ENCODE peak calls at places on chromosomes 12 and 14, in ten cellular contexts. M is PC-3; N is cardiac muscle cell; T is heart left ventricle; Z is CD4-positive, CD25-positive, alpha-beta regulatory T cell; E is left lung; V is CD4-positive, alpha-beta T cell; U is A549; L is ovary; P is ascending aorta. I is an unnamed sample.

GRCh38 chr12:95608252-95609033 is 57.2 kb upstream of the USP44 start:
- DNase-seq in M (peak), N (peak), T (peak), Z (no peak), E (peak), V (no peak), U (peak), L (peak), P (peak), I (no peak)

GRCh38 chr14:103172921-103173320 is 49.7 kb downstream of the TNFAIP2 start:
- DNase-seq in M (peak), N (no peak), T (no peak), Z (no peak), E (no peak), V (no peak), U (no peak), L (no peak), P (no peak), I (no peak)

GRCh38 chr14:92844220-92844619 is 50.1 kb downstream of the GOLGA5 start:
- DNase-seq in M (peak), N (no peak), T (no peak), Z (no peak), E (no peak), V (no peak), U (no peak), L (no peak), P (no peak), I (no peak)

GRCh38 chr12:26275313-26276257 is 80.2 kb downstream of the SSPN start:
- DNase-seq in M (peak), N (peak), T (no peak), Z (no peak), E (no peak), V (no peak), U (no peak), L (no peak), P (no peak), I (no peak)

GRCh38 chr12:125470838-125471775 is 405.9 kb downstream of the AACS start:
- DNase-seq in M (no peak), N (no peak), T (no peak), Z (no peak), E (no peak), V (no peak), U (no peak), L (no peak), P (no peak), I (no peak)

GRCh38 chr12:27966870-27967269 is 5.7 kb downstream of the PTHLH start:
- DNase-seq in M (peak), N (peak), T (no peak), Z (no peak), E (no peak), V (no peak), U (peak), L (no peak), P (no peak), I (no peak)

GRCh38 chr12:12779529-12779928 is 5.9 kb upstream of the APOLD1 start:
- DNase-seq in M (peak), N (peak), T (no peak), Z (no peak), E (no peak), V (no peak), U (peak), L (no peak), P (no peak), I (no peak)

GRCh38 chr14:64879635-64880381 is at the start of gene SPTB:
- DNase-seq in M (peak), N (no peak), T (peak), Z (peak), E (peak), V (peak), U (peak), L (peak), P (no peak), I (no peak)

GRCh38 chr12:52032431-52032796 is 18.8 kb upstream of the NR4A1 start:
- DNase-seq in M (peak), N (peak), T (peak), Z (no peak), E (peak), V (no peak), U (no peak), L (peak), P (peak), I (peak)

GRCh38 chr14:95526483-95527391 is 8.1 kb upstream of the GLRX5 start:
- DNase-seq in M (no peak), N (peak), T (no peak), Z (no peak), E (no peak), V (no peak), U (no peak), L (no peak), P (no peak), I (peak)

GRCh38 chr14:56185991-56186390 is 67.8 kb downstream of the PELI2 start:
- DNase-seq in M (no peak), N (no peak), T (no peak), Z (no peak), E (no peak), V (no peak), U (no peak), L (no peak), P (no peak), I (no peak)

GRCh38 chr12:6219980-6220379 is 19.8 kb downstream of the CD9 start:
- DNase-seq in M (no peak), N (no peak), T (no peak), Z (no peak), E (no peak), V (no peak), U (no peak), L (no peak), P (no peak), I (no peak)
- H3K27ac ChIP-seq in M (peak), N (no peak), T (peak), Z (no peak), E (peak), V (no peak), U (no peak), L (no peak), P (peak), I (no peak)

GRCh38 chr12:127339065-127339464 is 927.9 kb upstream of the TMEM132C start:
- DNase-seq in M (no peak), N (no peak), T (no peak), Z (no peak), E (no peak), V (no peak), U (no peak), L (no peak), P (no peak), I (no peak)

GRCh38 chr12:127340381-127340780 is 926.6 kb upstream of the TMEM132C start:
- DNase-seq in M (no peak), N (no peak), T (no peak), Z (no peak), E (no peak), V (no peak), U (no peak), L (no peak), P (no peak), I (no peak)

GRCh38 chr12:127342861-127343260 is 924.1 kb upstream of the TMEM132C start:
- DNase-seq in M (peak), N (no peak), T (no peak), Z (no peak), E (no peak), V (no peak), U (no peak), L (no peak), P (no peak), I (no peak)

DNA sequence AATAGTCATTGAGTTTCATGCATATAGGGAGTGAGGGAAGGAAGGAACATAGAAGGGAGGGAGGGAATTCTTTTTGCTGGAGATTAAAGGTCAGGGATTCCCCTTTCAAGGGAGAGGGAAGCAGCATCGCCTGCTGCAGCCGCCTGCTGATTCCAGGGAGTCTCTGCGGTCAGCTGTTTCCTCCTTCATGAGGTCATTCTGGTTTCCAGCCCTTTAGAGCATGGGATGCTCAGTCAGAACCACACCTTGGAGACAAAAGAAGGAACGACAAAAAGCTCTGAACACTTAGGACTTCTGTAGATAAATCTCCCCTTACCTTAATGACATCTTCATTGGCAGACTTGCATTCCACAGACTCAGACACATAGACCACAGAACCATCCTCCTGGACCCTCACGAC is 923.0 kb upstream of the TMEM132C start:
- DNase-seq in M (peak), N (no peak), T (no peak), Z (no peak), E (no peak), V (no peak), U (no peak), L (no peak), P (no peak), I (no peak)
- H3K27ac ChIP-seq in M (no peak), N (no peak), T (no peak), Z (no peak), E (no peak), V (no peak), U (no peak), L (no peak), P (no peak), I (no peak)

DNA sequence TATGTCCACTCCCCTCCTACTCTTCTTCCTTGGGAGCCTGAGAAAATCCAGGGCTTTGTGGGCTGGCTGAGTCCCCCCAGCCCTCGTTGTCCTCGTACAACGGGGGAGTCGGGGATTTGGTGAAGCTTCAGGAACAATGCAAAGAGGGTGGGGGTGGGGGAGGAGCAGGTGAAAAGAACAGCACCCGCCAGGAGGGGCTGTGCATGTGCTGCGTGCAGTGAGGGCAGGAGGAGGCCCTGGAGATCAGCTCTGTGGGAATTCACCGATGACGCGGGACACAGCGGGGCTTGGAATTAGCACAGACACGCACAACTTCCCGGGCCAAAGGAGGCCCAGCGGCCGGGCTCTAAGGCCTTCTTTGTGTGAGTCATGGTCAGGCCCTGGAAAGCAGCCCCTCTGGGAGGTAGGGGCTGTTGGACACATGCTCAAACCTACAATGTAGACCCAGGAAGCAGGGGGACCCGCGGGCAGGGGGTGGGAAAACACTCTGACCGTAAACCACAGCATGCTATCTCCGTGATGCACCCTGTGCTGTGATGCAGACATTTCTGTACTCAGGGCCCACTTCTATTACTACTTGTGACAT is 32.8 kb downstream of the RBM19 start:
- DNase-seq in M (no peak), N (peak), T (no peak), Z (no peak), E (no peak), V (no peak), U (no peak), L (peak), P (no peak), I (no peak)
- H3K27ac ChIP-seq in M (no peak), N (peak), T (no peak), Z (no peak), E (no peak), V (no peak), U (no peak), L (peak), P (no peak), I (no peak)

DNA sequence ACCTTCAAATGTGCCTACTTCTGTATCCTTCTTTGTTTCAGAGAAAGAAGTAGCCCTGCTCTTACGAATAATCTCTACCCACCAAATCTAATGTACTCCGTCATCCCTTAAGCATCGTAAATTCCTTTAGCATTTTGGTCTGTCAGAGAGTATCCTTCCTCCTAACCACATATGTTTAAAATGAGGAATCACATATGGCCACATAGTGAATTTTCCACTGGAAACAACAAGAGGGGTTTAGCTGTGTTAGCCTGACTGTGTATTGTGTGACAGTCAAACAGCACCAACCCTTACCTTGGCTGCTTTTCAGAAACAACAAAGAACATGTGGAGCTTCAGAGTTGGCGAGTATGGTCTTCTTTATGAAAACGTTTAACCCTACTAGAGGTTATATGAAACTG is 5.5 kb downstream of the LUM start:
- DNase-seq in M (no peak), N (peak), T (no peak), Z (no peak), E (no peak), V (no peak), U (no peak), L (no peak), P (no peak), I (no peak)
- H3K27ac ChIP-seq in M (no peak), N (no peak), T (no peak), Z (no peak), E (peak), V (no peak), U (no peak), L (no peak), P (no peak), I (no peak)

DNA sequence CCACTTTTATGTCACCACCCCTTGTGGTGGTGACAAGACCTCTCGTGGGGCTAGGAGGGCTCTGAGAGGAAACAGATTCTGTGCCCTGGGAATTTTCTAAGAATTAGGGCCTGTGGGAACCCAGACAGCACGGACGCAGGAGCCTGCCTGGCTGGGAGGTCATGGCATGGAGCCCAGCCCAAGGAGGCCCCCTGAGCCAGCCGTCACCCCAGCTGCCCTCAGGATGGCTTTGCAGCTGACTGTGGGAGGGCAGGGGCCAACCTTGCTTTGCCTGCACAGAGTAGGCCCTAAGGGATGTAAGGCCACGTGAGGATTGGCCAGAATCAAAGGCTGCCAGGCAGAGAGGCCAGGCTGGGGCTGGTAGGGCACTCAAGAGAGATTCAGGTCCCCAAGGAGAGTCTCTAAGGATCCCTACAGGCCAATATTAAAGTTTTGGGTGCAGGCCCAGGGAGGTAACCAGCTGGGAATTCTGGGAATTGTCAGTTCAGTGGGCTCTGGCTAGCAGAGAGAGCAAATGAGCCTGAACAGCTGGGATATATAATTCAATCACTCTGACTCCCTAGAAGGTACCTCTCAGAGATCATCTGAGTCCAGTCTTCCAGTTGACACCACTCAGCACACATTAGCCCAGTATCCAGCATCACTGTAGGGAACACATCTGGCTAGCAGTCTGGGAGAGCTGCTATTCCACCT is 6.4 kb downstream of the LTBP2 start:
- DNase-seq in M (no peak), N (no peak), T (peak), Z (no peak), E (no peak), V (no peak), U (no peak), L (no peak), P (no peak), I (no peak)
- H3K27ac ChIP-seq in M (no peak), N (no peak), T (no peak), Z (no peak), E (peak), V (no peak), U (peak), L (peak), P (peak), I (no peak)

DNA sequence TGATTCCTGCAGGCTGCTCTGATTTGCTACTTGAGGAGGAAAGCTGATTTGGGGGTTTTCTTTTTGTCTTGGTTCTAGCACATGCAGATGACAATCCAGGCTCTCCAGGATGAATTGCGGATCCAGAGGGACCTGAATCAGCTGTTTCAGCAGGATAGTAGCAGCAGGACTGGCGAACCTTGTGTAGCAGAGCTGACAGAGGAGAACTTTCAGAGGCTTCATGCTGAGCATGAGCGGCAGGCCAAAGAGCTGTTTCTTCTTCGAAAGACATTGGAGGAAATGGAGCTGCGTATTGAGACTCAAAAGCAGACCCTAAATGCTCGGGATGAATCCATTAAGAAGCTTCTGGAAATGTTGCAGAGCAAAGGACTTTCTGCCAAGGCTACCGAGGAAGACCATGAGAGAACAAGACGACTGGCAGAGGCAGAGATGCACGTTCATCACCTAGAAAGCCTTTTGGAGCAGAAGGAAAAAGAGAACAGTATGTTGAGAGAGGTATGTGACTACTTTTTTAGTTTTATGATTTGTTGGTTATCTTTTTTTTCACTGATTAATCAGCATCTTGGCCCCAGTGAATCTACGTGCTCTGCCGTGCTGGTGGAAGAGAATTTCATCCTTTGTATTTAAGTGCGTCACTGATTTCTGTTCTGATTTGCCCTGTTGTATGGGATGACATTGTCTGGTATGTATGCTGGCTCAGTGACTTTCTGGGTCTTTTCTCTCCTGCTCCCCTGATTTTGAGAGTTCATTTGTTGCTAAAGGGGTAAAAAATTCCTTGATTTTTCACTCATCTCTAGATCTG is 92.3 kb downstream of the ERC1 start:
- DNase-seq in M (no peak), N (no peak), T (no peak), Z (no peak), E (no peak), V (no peak), U (no peak), L (no peak), P (no peak), I (peak)
- H3K27ac ChIP-seq in M (no peak), N (peak), T (peak), Z (no peak), E (no peak), V (no peak), U (no peak), L (no peak), P (peak), I (peak)

GRCh38 chr12:93762059-93762719 is 85.0 kb downstream of the CRADD start:
- DNase-seq in M (no peak), N (peak), T (no peak), Z (no peak), E (no peak), V (no peak), U (no peak), L (no peak), P (no peak), I (no peak)
- H3K27ac ChIP-seq in M (no peak), N (no peak), T (peak), Z (no peak), E (no peak), V (no peak), U (peak), L (no peak), P (no peak), I (no peak)

DNA sequence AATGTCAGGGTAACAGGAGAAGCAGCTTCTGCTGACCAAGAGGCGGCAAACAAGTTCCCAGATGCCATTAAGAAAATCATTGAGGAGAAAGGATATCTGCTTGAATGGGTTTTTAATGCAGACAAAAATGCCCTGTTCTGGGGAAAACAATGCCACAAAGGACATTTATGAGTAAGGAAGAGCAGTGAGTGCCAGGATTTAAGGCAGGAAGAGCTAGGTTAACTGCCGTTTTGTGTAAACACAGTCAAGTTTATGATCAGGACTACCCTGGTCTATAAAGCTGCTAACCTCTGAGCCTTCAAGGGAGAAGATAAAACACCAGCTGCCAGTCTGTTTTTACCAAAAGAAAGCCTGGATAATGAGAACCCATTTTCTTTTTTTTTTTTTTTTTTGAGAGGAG is 8.5 kb downstream of the MAPKAPK5 start:
- DNase-seq in M (peak), N (no peak), T (no peak), Z (no peak), E (no peak), V (no peak), U (no peak), L (no peak), P (no peak), I (no peak)
- H3K27ac ChIP-seq in M (peak), N (no peak), T (no peak), Z (no peak), E (no peak), V (no peak), U (no peak), L (no peak), P (no peak), I (no peak)

GRCh38 chr14:61565181-61565580 is 130.1 kb upstream of the HIF1A start:
- DNase-seq in M (peak), N (no peak), T (no peak), Z (no peak), E (no peak), V (no peak), U (no peak), L (no peak), P (no peak), I (no peak)
- H3K27ac ChIP-seq in M (peak), N (peak), T (peak), Z (no peak), E (peak), V (no peak), U (peak), L (no peak), P (no peak), I (peak)

GRCh38 chr14:68084256-68084655 is 264.7 kb downstream of the RAD51B start:
- DNase-seq in M (peak), N (peak), T (no peak), Z (no peak), E (no peak), V (no peak), U (no peak), L (no peak), P (no peak), I (no peak)

GRCh38 chr14:68082698-68083291 is 263.2 kb downstream of the RAD51B start:
- DNase-seq in M (no peak), N (no peak), T (no peak), Z (no peak), E (no peak), V (no peak), U (no peak), L (no peak), P (no peak), I (no peak)

GRCh38 chr14:68089146-68089715 is 269.7 kb downstream of the RAD51B start:
- DNase-seq in M (no peak), N (peak), T (no peak), Z (no peak), E (no peak), V (no peak), U (peak), L (no peak), P (no peak), I (peak)

GRCh38 chr14:68085742-68086141 is 266.2 kb downstream of the RAD51B start:
- DNase-seq in M (no peak), N (no peak), T (no peak), Z (no peak), E (no peak), V (no peak), U (no peak), L (peak), P (no peak), I (peak)

GRCh38 chr14:68088463-68088862 is 268.9 kb downstream of the RAD51B start:
- DNase-seq in M (no peak), N (peak), T (no peak), Z (no peak), E (no peak), V (no peak), U (peak), L (peak), P (no peak), I (no peak)
- H3K27ac ChIP-seq in M (no peak), N (no peak), T (no peak), Z (no peak), E (peak), V (no peak), U (peak), L (no peak), P (no peak), I (no peak)